ENCODE peak calls at places on chromosome 13, in four cellular contexts. One of them, this sample, is unnamed.

GRCh38 chr13:91181892-91182291 is 165.6 kb upstream of the MIR17HG start:
- DNase-seq in effector CD4-positive, alpha-beta T cell: no peak
- DNase-seq in NCI-H1092 treated with DMSO at 0.1 percent for 48 hours: no peak
- DNase-seq in naive thymus-derived CD8-positive, alpha-beta T cell: no peak
- DNase-seq in this sample: no peak

GRCh38 chr13:101521371-101521770 is 68.9 kb downstream of the ITGBL1 start:
- DNase-seq in effector CD4-positive, alpha-beta T cell: no peak
- DNase-seq in NCI-H1092 treated with DMSO at 0.1 percent for 48 hours: no peak
- DNase-seq in naive thymus-derived CD8-positive, alpha-beta T cell: no peak
- DNase-seq in this sample: no peak

GRCh38 chr13:32234914-32235313 is 80.2 kb downstream of the ZAR1L start:
- DNase-seq in effector CD4-positive, alpha-beta T cell: no peak
- DNase-seq in NCI-H1092 treated with DMSO at 0.1 percent for 48 hours: no peak
- DNase-seq in naive thymus-derived CD8-positive, alpha-beta T cell: no peak
- DNase-seq in this sample: no peak

GRCh38 chr13:101626925-101627555 is 174.6 kb downstream of the ITGBL1 start:
- DNase-seq in effector CD4-positive, alpha-beta T cell: no peak
- DNase-seq in NCI-H1092 treated with DMSO at 0.1 percent for 48 hours: no peak
- DNase-seq in naive thymus-derived CD8-positive, alpha-beta T cell: no peak
- DNase-seq in this sample: no peak

GRCh38 chr13:32829676-32830091 is 186.5 kb upstream of the KL start:
- DNase-seq in effector CD4-positive, alpha-beta T cell: no peak
- DNase-seq in NCI-H1092 treated with DMSO at 0.1 percent for 48 hours: no peak
- DNase-seq in naive thymus-derived CD8-positive, alpha-beta T cell: no peak
- DNase-seq in this sample: no peak

GRCh38 chr13:32530841-32531253 is 7.7 kb downstream of the N4BP2L2 start:
- DNase-seq in effector CD4-positive, alpha-beta T cell: no peak
- DNase-seq in NCI-H1092 treated with DMSO at 0.1 percent for 48 hours: no peak
- DNase-seq in naive thymus-derived CD8-positive, alpha-beta T cell: no peak
- DNase-seq in this sample: peak

GRCh38 chr13:27132538-27132937 is 39.1 kb downstream of the USP12 start:
- DNase-seq in effector CD4-positive, alpha-beta T cell: no peak
- DNase-seq in NCI-H1092 treated with DMSO at 0.1 percent for 48 hours: no peak
- DNase-seq in naive thymus-derived CD8-positive, alpha-beta T cell: no peak
- DNase-seq in this sample: no peak

GRCh38 chr13:30616927-30617314 is 799 bp upstream of the USPL1 start:
- DNase-seq in effector CD4-positive, alpha-beta T cell: peak
- DNase-seq in NCI-H1092 treated with DMSO at 0.1 percent for 48 hours: peak
- DNase-seq in naive thymus-derived CD8-positive, alpha-beta T cell: peak
- DNase-seq in this sample: peak

GRCh38 chr13:66111628-66112027 is 1118.5 kb downstream of the PCDH9 start:
- DNase-seq in effector CD4-positive, alpha-beta T cell: no peak
- DNase-seq in NCI-H1092 treated with DMSO at 0.1 percent for 48 hours: no peak
- DNase-seq in naive thymus-derived CD8-positive, alpha-beta T cell: no peak
- DNase-seq in this sample: no peak

GRCh38 chr13:30033681-30034447 is 183.4 kb upstream of the UBL3 start:
- DNase-seq in effector CD4-positive, alpha-beta T cell: no peak
- DNase-seq in NCI-H1092 treated with DMSO at 0.1 percent for 48 hours: no peak
- DNase-seq in naive thymus-derived CD8-positive, alpha-beta T cell: no peak
- DNase-seq in this sample: peak

GRCh38 chr13:26202365-26202972 is 19.6 kb downstream of the RNF6 start:
- DNase-seq in effector CD4-positive, alpha-beta T cell: no peak
- DNase-seq in NCI-H1092 treated with DMSO at 0.1 percent for 48 hours: no peak
- DNase-seq in naive thymus-derived CD8-positive, alpha-beta T cell: no peak
- DNase-seq in this sample: no peak

GRCh38 chr13:82439159-82439904 is 1442.9 kb downstream of the SLITRK1 start:
- DNase-seq in effector CD4-positive, alpha-beta T cell: no peak
- DNase-seq in NCI-H1092 treated with DMSO at 0.1 percent for 48 hours: no peak
- DNase-seq in naive thymus-derived CD8-positive, alpha-beta T cell: no peak
- DNase-seq in this sample: no peak

GRCh38 chr13:96091164-96091931 is 1.4 kb downstream of the HS6ST3 start:
- DNase-seq in effector CD4-positive, alpha-beta T cell: no peak
- DNase-seq in NCI-H1092 treated with DMSO at 0.1 percent for 48 hours: peak
- DNase-seq in naive thymus-derived CD8-positive, alpha-beta T cell: no peak
- DNase-seq in this sample: peak

GRCh38 chr13:95643471-95643813 is 1.1 kb downstream of the DZIP1 start:
- DNase-seq in effector CD4-positive, alpha-beta T cell: no peak
- DNase-seq in NCI-H1092 treated with DMSO at 0.1 percent for 48 hours: peak
- DNase-seq in naive thymus-derived CD8-positive, alpha-beta T cell: no peak
- DNase-seq in this sample: no peak